ENCODE peak calls at places on chromosome 2, in nine cellular contexts. One of them, this sample, is unnamed.

GRCh38 chr2:67436221-67436620 is 39.1 kb downstream of the ETAA1 start:
- DNase-seq in NCI-H510A treated with DMSO at 0.1 percent for 48 hours: no peak
- DNase-seq in midbrain: no peak
- DNase-seq in CD4-positive, alpha-beta memory T cell: no peak
- DNase-seq in activated T-helper 9 cell treated with anti-CD3 and anti-CD28 coated beads, Interleukin-2, amount 50 U/mL, for 16 hours: no peak
- DNase-seq in activated effector memory CD4-positive, alpha-beta T cell treated with Interleukin-2 at 50 U/mL for 16 hours: no peak
- DNase-seq in mesenchymal stem cell: peak
- DNase-seq in NCI-H1417: no peak
- DNase-seq in DMS 273 treated with DMSO at 0.1 percent for 48 hours: no peak
- DNase-seq in this sample: no peak

GRCh38 chr2:62485780-62486765 is 19.9 kb downstream of the TMEM17 start:
- DNase-seq in NCI-H510A treated with DMSO at 0.1 percent for 48 hours: no peak
- DNase-seq in midbrain: no peak
- DNase-seq in CD4-positive, alpha-beta memory T cell: no peak
- DNase-seq in activated T-helper 9 cell treated with anti-CD3 and anti-CD28 coated beads, Interleukin-2, amount 50 U/mL, for 16 hours: no peak
- DNase-seq in activated effector memory CD4-positive, alpha-beta T cell treated with Interleukin-2 at 50 U/mL for 16 hours: no peak
- DNase-seq in mesenchymal stem cell: peak
- DNase-seq in NCI-H1417: no peak
- DNase-seq in DMS 273 treated with DMSO at 0.1 percent for 48 hours: no peak
- DNase-seq in this sample: no peak

GRCh38 chr2:157508676-157509075 is 64.8 kb upstream of the CYTIP start:
- DNase-seq in NCI-H510A treated with DMSO at 0.1 percent for 48 hours: no peak
- DNase-seq in midbrain: no peak
- DNase-seq in CD4-positive, alpha-beta memory T cell: no peak
- DNase-seq in activated T-helper 9 cell treated with anti-CD3 and anti-CD28 coated beads, Interleukin-2, amount 50 U/mL, for 16 hours: no peak
- DNase-seq in activated effector memory CD4-positive, alpha-beta T cell treated with Interleukin-2 at 50 U/mL for 16 hours: no peak
- DNase-seq in mesenchymal stem cell: no peak
- DNase-seq in NCI-H1417: no peak
- DNase-seq in DMS 273 treated with DMSO at 0.1 percent for 48 hours: no peak
- DNase-seq in this sample: no peak

GRCh38 chr2:46955764-46956163 is 40.2 kb upstream of the MCFD2 start:
- DNase-seq in NCI-H510A treated with DMSO at 0.1 percent for 48 hours: no peak
- DNase-seq in midbrain: no peak
- DNase-seq in CD4-positive, alpha-beta memory T cell: no peak
- DNase-seq in activated T-helper 9 cell treated with anti-CD3 and anti-CD28 coated beads, Interleukin-2, amount 50 U/mL, for 16 hours: no peak
- DNase-seq in activated effector memory CD4-positive, alpha-beta T cell treated with Interleukin-2 at 50 U/mL for 16 hours: no peak
- DNase-seq in mesenchymal stem cell: no peak
- DNase-seq in NCI-H1417: no peak
- DNase-seq in DMS 273 treated with DMSO at 0.1 percent for 48 hours: no peak
- DNase-seq in this sample: no peak

GRCh38 chr2:48452108-48452507 is 77.8 kb upstream of the STON1 start:
- DNase-seq in NCI-H510A treated with DMSO at 0.1 percent for 48 hours: peak
- DNase-seq in midbrain: no peak
- DNase-seq in CD4-positive, alpha-beta memory T cell: no peak
- DNase-seq in activated T-helper 9 cell treated with anti-CD3 and anti-CD28 coated beads, Interleukin-2, amount 50 U/mL, for 16 hours: no peak
- DNase-seq in activated effector memory CD4-positive, alpha-beta T cell treated with Interleukin-2 at 50 U/mL for 16 hours: no peak
- DNase-seq in mesenchymal stem cell: no peak
- DNase-seq in NCI-H1417: peak
- DNase-seq in DMS 273 treated with DMSO at 0.1 percent for 48 hours: no peak
- DNase-seq in this sample: no peak

GRCh38 chr2:47688561-47688960 is 94.4 kb upstream of the MSH6 start:
- DNase-seq in NCI-H510A treated with DMSO at 0.1 percent for 48 hours: peak
- DNase-seq in midbrain: no peak
- DNase-seq in CD4-positive, alpha-beta memory T cell: no peak
- DNase-seq in activated T-helper 9 cell treated with anti-CD3 and anti-CD28 coated beads, Interleukin-2, amount 50 U/mL, for 16 hours: no peak
- DNase-seq in activated effector memory CD4-positive, alpha-beta T cell treated with Interleukin-2 at 50 U/mL for 16 hours: no peak
- DNase-seq in mesenchymal stem cell: no peak
- DNase-seq in NCI-H1417: no peak
- DNase-seq in DMS 273 treated with DMSO at 0.1 percent for 48 hours: no peak
- DNase-seq in this sample: no peak

GRCh38 chr2:232875256-232876070 is 5.4 kb downstream of the SNORC start:
- DNase-seq in NCI-H510A treated with DMSO at 0.1 percent for 48 hours: no peak
- DNase-seq in midbrain: peak
- DNase-seq in CD4-positive, alpha-beta memory T cell: no peak
- DNase-seq in activated T-helper 9 cell treated with anti-CD3 and anti-CD28 coated beads, Interleukin-2, amount 50 U/mL, for 16 hours: no peak
- DNase-seq in activated effector memory CD4-positive, alpha-beta T cell treated with Interleukin-2 at 50 U/mL for 16 hours: no peak
- DNase-seq in mesenchymal stem cell: no peak
- DNase-seq in NCI-H1417: peak
- DNase-seq in DMS 273 treated with DMSO at 0.1 percent for 48 hours: no peak
- DNase-seq in this sample: no peak

GRCh38 chr2:1224901-1225300 is 188.4 kb upstream of the TPO start:
- DNase-seq in NCI-H510A treated with DMSO at 0.1 percent for 48 hours: no peak
- DNase-seq in midbrain: no peak
- DNase-seq in CD4-positive, alpha-beta memory T cell: no peak
- DNase-seq in activated T-helper 9 cell treated with anti-CD3 and anti-CD28 coated beads, Interleukin-2, amount 50 U/mL, for 16 hours: no peak
- DNase-seq in activated effector memory CD4-positive, alpha-beta T cell treated with Interleukin-2 at 50 U/mL for 16 hours: no peak
- DNase-seq in mesenchymal stem cell: no peak
- DNase-seq in NCI-H1417: no peak
- DNase-seq in DMS 273 treated with DMSO at 0.1 percent for 48 hours: no peak
- DNase-seq in this sample: no peak

This sample was measured in occipital lobe.